ENCODE peak calls at places on chromosome 20, in four cellular contexts. L, M, R and H are unnamed samples.

GRCh38 chr20:36579996-36580545 is 6.7 kb downstream of the TGIF2 start:
- DNase-seq in R (no peak), M (no peak), L (peak; percentile 28), H (no peak)

GRCh38 chr20:44471481-44471882 is 4.2 kb upstream of the TTPAL start:
- DNase-seq in M (no peak), R (no peak), L (no peak), H (no peak)

GRCh38 chr20:38559764-38560163 is 21.2 kb upstream of the ADIG start:
- DNase-seq in L (no peak), M (no peak), R (no peak), H (no peak)

GRCh38 chr20:62276448-62276847 is 26.3 kb upstream of the ADRM1 start:
- DNase-seq in L (no peak), R (no peak), M (peak; percentile 65), H (no peak)

GRCh38 chr20:63227260-63227659 is 8.4 kb upstream of the BIRC7 start:
- DNase-seq in R (no peak), M (no peak), L (no peak), H (no peak)

GRCh38 chr20:39117486-39117885 is 155.3 kb downstream of the DHX35 start:
- DNase-seq in M (no peak), R (no peak), L (peak; percentile 52), H (peak; percentile 53)

GRCh38 chr20:53045941-53046340 is 73.8 kb downstream of the TSHZ2 start:
- DNase-seq in R (no peak), L (no peak), M (no peak), H (no peak)

GRCh38 chr20:7505152-7505834 is 435.0 kb downstream of the HAO1 start:
- DNase-seq in M (no peak), L (no peak), R (no peak), H (no peak)

GRCh38 chr20:14582855-14583254 is 245.4 kb upstream of the FLRT3 start:
- DNase-seq in R (no peak), M (no peak), L (no peak), H (peak; percentile 15)

GRCh38 chr20:942611-943010 is 26.5 kb upstream of the ANGPT4 start:
- DNase-seq in R (no peak), M (no peak), L (no peak), H (no peak)

GRCh38 chr20:51553897-51554504 is 11.5 kb upstream of the NFATC2 start:
- DNase-seq in M (no peak), L (no peak), R (no peak), H (no peak)

GRCh38 chr20:63180541-63181185 is 35.3 kb downstream of the YTHDF1 start:
- DNase-seq in L (no peak), M (no peak), R (no peak), H (no peak)

GRCh38 chr20:58991720-58992119 is 10.7 kb downstream of the NELFCD start:
- DNase-seq in M (no peak), R (no peak), L (no peak), H (no peak)

GRCh38 chr20:59984551-59984950 is 26.3 kb downstream of the CDH26 start:
- DNase-seq in L (no peak), R (no peak), M (no peak), H (no peak)

GRCh38 chr20:18527836-18528235 is 20.1 kb downstream of the SEC23B start:
- DNase-seq in R (no peak), M (no peak), L (peak; percentile 57), H (no peak)

GRCh38 chr20:5845686-5846651 is 95.8 kb downstream of the SHLD1 start:
- DNase-seq in L (peak; percentile 38), R (no peak), M (no peak), H (no peak)

GRCh38 chr20:58349586-58349985 is 39.4 kb upstream of the VAPB start:
- DNase-seq in L (peak; percentile 73), R (no peak), M (no peak), H (no peak)